ENCODE peak calls at places on chromosomes 16 and 17, in eight cellular contexts. B is small intestine, C is hypothalamus, A is AG08395, M is esophagus squamous epithelium, H is choroid plexus epithelial cell, W is HT-29, E is T-helper 1 cell. P is an unnamed sample.

GRCh38 chr17:40722146-40722720 is 18.7 kb upstream of the KRT24 start:
- DNase-seq in B (no peak), C (no peak), A (no peak), M (no peak), H (no peak), W (no peak), E (no peak), P (no peak)

GRCh38 chr17:9021985-9022552 is 759 bp downstream of the NTN1 start:
- DNase-seq in B (no peak), C (no peak), A (no peak), M (no peak), H (peak), W (no peak), E (no peak), P (no peak)

GRCh38 chr17:48100591-48101011 is 677 bp downstream of the CBX1 start:
- DNase-seq in B (peak), C (no peak), A (peak), M (no peak), H (peak), W (peak), E (no peak), P (peak)

GRCh38 chr17:63881935-63882601 is at the start of gene GH2:
- DNase-seq in B (peak), C (no peak), A (peak), M (no peak), H (peak), W (peak), E (peak), P (no peak)

GRCh38 chr17:74542166-74542565 is 3.7 kb downstream of the CD300C start:
- DNase-seq in B (no peak), C (no peak), A (no peak), M (no peak), H (no peak), W (no peak), E (no peak), P (no peak)

GRCh38 chr17:76264425-76264754 is 758 bp upstream of the UBALD2 start:
- DNase-seq in B (no peak), C (no peak), A (no peak), M (no peak), H (no peak), W (no peak), E (no peak), P (no peak)

GRCh38 chr16:85335584-85336492 is 223.6 kb upstream of the CIBAR2 start:
- DNase-seq in B (peak), C (no peak), A (no peak), M (no peak), H (peak), W (peak), E (no peak), P (no peak)

GRCh38 chr16:24700549-24701392 is 28.7 kb upstream of the TNRC6A start:
- DNase-seq in B (peak), C (peak), A (peak), M (peak), H (peak), W (peak), E (no peak), P (peak)

GRCh38 chr16:3879887-3880564 is 487 bp downstream of the CREBBP start:
- DNase-seq in B (peak), C (peak), A (peak), M (no peak), H (peak), W (peak), E (peak), P (peak)

GRCh38 chr17:17526369-17526768 is 30.2 kb upstream of the RASD1 start:
- DNase-seq in B (peak), C (no peak), A (no peak), M (no peak), H (no peak), W (no peak), E (no peak), P (peak)

GRCh38 chr17:57666946-57667345 is 78.2 kb downstream of the CCDC182 start:
- DNase-seq in B (no peak), C (no peak), A (no peak), M (no peak), H (no peak), W (no peak), E (no peak), P (no peak)

GRCh38 chr16:12627394-12627793 is 176.3 kb downstream of the CPPED1 start:
- DNase-seq in B (no peak), C (no peak), A (no peak), M (no peak), H (no peak), W (no peak), E (no peak), P (no peak)

GRCh38 chr17:49853470-49854015 is 5.7 kb upstream of the TAC4 start:
- DNase-seq in B (no peak), C (no peak), A (no peak), M (no peak), H (no peak), W (no peak), E (no peak), P (no peak)

GRCh38 chr17:77382356-77382911 is 241.7 kb downstream of the SEC14L1 start:
- DNase-seq in B (no peak), C (no peak), A (no peak), M (no peak), H (no peak), W (no peak), E (peak), P (no peak)

GRCh38 chr16:17162560-17162959 is 308.2 kb downstream of the XYLT1 start:
- DNase-seq in B (no peak), C (no peak), A (no peak), M (no peak), H (no peak), W (no peak), E (no peak), P (no peak)

GRCh38 chr17:61002316-61002736 is 324.7 kb downstream of the BCAS3 start:
- DNase-seq in B (peak), C (no peak), A (peak), M (no peak), H (peak), W (peak), E (no peak), P (no peak)

GRCh38 chr17:65332375-65332774 is 195.2 kb downstream of the RGS9 start:
- DNase-seq in B (no peak), C (no peak), A (peak), M (no peak), H (peak), W (peak), E (no peak), P (no peak)

GRCh38 chr16:55324491-55325447 is 766 bp downstream of the IRX6 start:
- DNase-seq in B (no peak), C (no peak), A (no peak), M (no peak), H (no peak), W (no peak), E (no peak), P (no peak)

GRCh38 chr16:84369938-84370627 is 1.7 kb downstream of the ATP2C2 start:
- DNase-seq in B (peak), C (no peak), A (no peak), M (no peak), H (no peak), W (peak), E (no peak), P (no peak)

GRCh38 chr17:39618252-39618913 is 8.4 kb upstream of the PPP1R1B start:
- DNase-seq in B (peak), C (no peak), A (peak), M (no peak), H (no peak), W (peak), E (no peak), P (no peak)

GRCh38 chr17:63700528-63701441 is 860 bp upstream of the LIMD2 start:
- DNase-seq in B (no peak), C (no peak), A (peak), M (no peak), H (peak), W (no peak), E (peak), P (no peak)

GRCh38 chr17:44636562-44636961 is 19.7 kb upstream of the MEIOC start:
- DNase-seq in B (no peak), C (no peak), A (peak), M (no peak), H (peak), W (peak), E (no peak), P (no peak)

GRCh38 chr17:59572301-59572924 is 7.0 kb downstream of the DHX40 start:
- DNase-seq in B (no peak), C (no peak), A (peak), M (no peak), H (peak), W (no peak), E (no peak), P (no peak)

GRCh38 chr16:20899503-20900298 is 457 bp downstream of the DCUN1D3 start:
- DNase-seq in B (peak), C (no peak), A (peak), M (no peak), H (no peak), W (peak), E (no peak), P (no peak)

GRCh38 chr17:27952366-27952765 is 59.2 kb upstream of the LYRM9 start:
- DNase-seq in B (no peak), C (no peak), A (no peak), M (no peak), H (no peak), W (no peak), E (no peak), P (no peak)

GRCh38 chr16:67666032-67666537 is 465 bp downstream of the ENKD1 start:
- DNase-seq in B (no peak), C (no peak), A (peak), M (no peak), H (peak), W (peak), E (no peak), P (no peak)

GRCh38 chr17:51298508-51299371 is 38.4 kb downstream of the UTP18 start:
- DNase-seq in B (peak), C (peak), A (peak), M (no peak), H (peak), W (peak), E (no peak), P (no peak)

GRCh38 chr16:20610192-20610891 is 34.2 kb upstream of the ACSM2B start:
- DNase-seq in B (no peak), C (no peak), A (no peak), M (no peak), H (no peak), W (no peak), E (no peak), P (no peak)

GRCh38 chr16:4839942-4840341 is 7.1 kb downstream of the GLYR1 start:
- DNase-seq in B (no peak), C (no peak), A (no peak), M (no peak), H (no peak), W (no peak), E (no peak), P (no peak)

P was measured in gastrocnemius medialis.